ENCODE peak calls at places on chromosomes 3 and 15, in four cellular contexts. One of them, this sample, is unnamed.

GRCh38 chr15:73330206-73331051 is 38.3 kb downstream of the HCN4 start:
- DNase-seq in HepG2: no peak
- DNase-seq in GM12878: no peak
- DNase-seq in K562: no peak
- DNase-seq in this sample: no peak

GRCh38 chr3:111621535-111621934 is 26.4 kb upstream of the ZBED2 start:
- DNase-seq in HepG2: peak
- DNase-seq in GM12878: no peak
- DNase-seq in K562: peak
- DNase-seq in this sample: peak

GRCh38 chr3:114376091-114376490 is 82.3 kb downstream of the TIGIT start:
- DNase-seq in HepG2: no peak
- DNase-seq in GM12878: no peak
- DNase-seq in K562: no peak
- DNase-seq in this sample: no peak

GRCh38 chr3:69787436-69788168 is 48.3 kb downstream of the MITF start:
- DNase-seq in HepG2: no peak
- DNase-seq in GM12878: no peak
- DNase-seq in K562: no peak
- DNase-seq in this sample: no peak

GRCh38 chr3:66991478-66991877 is 6.6 kb upstream of the KBTBD8 start:
- DNase-seq in HepG2: no peak
- DNase-seq in GM12878: no peak
- DNase-seq in K562: peak
- DNase-seq in this sample: peak

GRCh38 chr15:85690546-85691226 is 104.0 kb downstream of the KLHL25 start:
- DNase-seq in HepG2: no peak
- DNase-seq in GM12878: peak
- DNase-seq in K562: no peak
- DNase-seq in this sample: no peak

GRCh38 chr15:28128036-28128435 is 28.9 kb upstream of the OCA2 start:
- DNase-seq in HepG2: no peak
- DNase-seq in GM12878: no peak
- DNase-seq in K562: no peak
- DNase-seq in this sample: no peak

GRCh38 chr3:140251678-140252077 is 316.7 kb downstream of the CLSTN2 start:
- DNase-seq in HepG2: no peak
- DNase-seq in GM12878: no peak
- DNase-seq in K562: no peak
- DNase-seq in this sample: no peak

GRCh38 chr3:34780973-34781372 is 858.4 kb upstream of the ARPP21 start:
- DNase-seq in HepG2: no peak
- DNase-seq in GM12878: no peak
- DNase-seq in K562: no peak
- DNase-seq in this sample: no peak

GRCh38 chr15:92449476-92449875 is 55.8 kb downstream of the ST8SIA2 start:
- DNase-seq in HepG2: no peak
- DNase-seq in GM12878: no peak
- DNase-seq in K562: no peak
- DNase-seq in this sample: no peak

GRCh38 chr15:63350178-63350621 is 31.4 kb downstream of the CA12 start:
- DNase-seq in HepG2: no peak
- DNase-seq in GM12878: no peak
- DNase-seq in K562: no peak
- DNase-seq in this sample: no peak

GRCh38 chr3:152891678-152892077 is 56.7 kb downstream of the P2RY1 start:
- DNase-seq in HepG2: no peak
- DNase-seq in GM12878: no peak
- DNase-seq in K562: no peak
- DNase-seq in this sample: no peak

DNA sequence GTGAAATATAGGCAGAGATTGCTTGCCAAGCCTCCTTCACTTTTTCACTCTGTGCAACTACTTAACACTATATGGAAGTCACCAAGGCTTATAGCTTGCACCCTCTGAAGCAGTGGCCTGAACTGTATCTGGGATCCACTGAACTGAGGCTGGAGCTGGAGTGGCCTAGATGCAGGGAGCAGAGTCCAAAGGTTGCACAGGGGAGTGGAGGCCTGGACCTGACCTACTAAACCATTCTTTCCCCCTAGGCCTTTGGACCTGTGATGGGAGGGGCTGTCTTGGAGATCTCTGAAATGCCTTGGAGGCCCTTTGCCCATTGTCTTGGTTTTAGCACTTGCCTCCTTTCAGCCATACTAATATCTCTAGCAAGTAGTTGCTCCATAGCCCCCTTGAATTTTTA is 57.5 kb downstream of the P2RY1 start:
- DNase-seq in HepG2: no peak
- DNase-seq in GM12878: no peak
- DNase-seq in K562: no peak
- DNase-seq in this sample: no peak
- TF ChIP-seq POLR2AphosphoS2 in HepG2: no peak
- TF ChIP-seq POLR2AphosphoS2 in GM12878: no peak
- TF ChIP-seq POLR2AphosphoS2 in K562: no peak
- TF ChIP-seq POLR2AphosphoS2 in this sample: no peak

GRCh38 chr3:55857635-55858034 is 370.5 kb upstream of the WNT5A start:
- DNase-seq in HepG2: no peak
- DNase-seq in GM12878: no peak
- DNase-seq in K562: no peak
- DNase-seq in this sample: no peak

GRCh38 chr3:55858302-55858701 is 371.2 kb upstream of the WNT5A start:
- DNase-seq in HepG2: no peak
- DNase-seq in GM12878: no peak
- DNase-seq in K562: no peak
- DNase-seq in this sample: no peak

GRCh38 chr3:55854395-55854994 is 367.4 kb upstream of the WNT5A start:
- DNase-seq in HepG2: no peak
- DNase-seq in GM12878: no peak
- DNase-seq in K562: no peak
- DNase-seq in this sample: no peak

GRCh38 chr3:55852326-55852725 is 365.2 kb upstream of the WNT5A start:
- DNase-seq in HepG2: no peak
- DNase-seq in GM12878: no peak
- DNase-seq in K562: no peak
- DNase-seq in this sample: no peak
- TF ChIP-seq USF2 in HepG2: no peak
- TF ChIP-seq USF2 in GM12878: no peak
- TF ChIP-seq USF2 in K562: no peak
- TF ChIP-seq USF2 in this sample: no peak

GRCh38 chr15:58513681-58514336 is 82.0 kb downstream of the LIPC start:
- DNase-seq in HepG2: no peak
- DNase-seq in GM12878: no peak
- DNase-seq in K562: no peak
- DNase-seq in this sample: no peak

GRCh38 chr15:58511588-58511987 is 79.8 kb downstream of the LIPC start:
- DNase-seq in HepG2: no peak
- DNase-seq in GM12878: no peak
- DNase-seq in K562: no peak
- DNase-seq in this sample: no peak

GRCh38 chr15:58512522-58512921 is 80.7 kb downstream of the LIPC start:
- DNase-seq in HepG2: no peak
- DNase-seq in GM12878: no peak
- DNase-seq in K562: no peak
- DNase-seq in this sample: no peak

GRCh38 chr15:58510715-58511465 is 79.1 kb downstream of the LIPC start:
- DNase-seq in HepG2: no peak
- DNase-seq in GM12878: no peak
- DNase-seq in K562: no peak
- DNase-seq in this sample: no peak

DNA sequence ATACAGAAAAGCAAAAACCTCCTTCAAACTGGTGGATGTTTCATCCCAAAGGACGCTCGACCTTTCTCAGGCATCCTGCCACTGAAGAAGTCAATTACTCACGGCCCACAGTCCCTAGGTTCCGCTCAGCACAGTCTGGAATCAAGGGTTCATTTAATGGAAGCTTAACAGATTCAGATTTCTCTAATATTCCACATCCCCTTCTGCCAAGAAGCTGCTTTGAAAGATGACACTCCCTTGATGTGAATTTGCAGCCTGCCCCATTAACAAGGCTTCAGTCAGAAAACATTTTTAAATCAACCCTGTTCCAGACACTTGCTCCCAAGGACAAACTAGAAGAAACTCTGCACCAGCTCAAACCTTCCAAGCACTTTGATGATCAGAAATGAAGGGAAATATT is 81.2 kb downstream of the LIPC start:
- DNase-seq in HepG2: no peak
- DNase-seq in GM12878: no peak
- DNase-seq in K562: no peak
- DNase-seq in this sample: no peak
- TF ChIP-seq POLR2AphosphoS2 in HepG2: no peak
- TF ChIP-seq POLR2AphosphoS2 in GM12878: no peak
- TF ChIP-seq POLR2AphosphoS2 in K562: no peak
- TF ChIP-seq POLR2AphosphoS2 in this sample: no peak

GRCh38 chr3:123397921-123398785 is 50.7 kb downstream of the ADCY5 start:
- DNase-seq in HepG2: no peak
- DNase-seq in GM12878: no peak
- DNase-seq in K562: no peak
- DNase-seq in this sample: no peak
- TF ChIP-seq USF2 in HepG2: no peak
- TF ChIP-seq USF2 in GM12878: no peak
- TF ChIP-seq USF2 in K562: no peak
- TF ChIP-seq USF2 in this sample: no peak

DNA sequence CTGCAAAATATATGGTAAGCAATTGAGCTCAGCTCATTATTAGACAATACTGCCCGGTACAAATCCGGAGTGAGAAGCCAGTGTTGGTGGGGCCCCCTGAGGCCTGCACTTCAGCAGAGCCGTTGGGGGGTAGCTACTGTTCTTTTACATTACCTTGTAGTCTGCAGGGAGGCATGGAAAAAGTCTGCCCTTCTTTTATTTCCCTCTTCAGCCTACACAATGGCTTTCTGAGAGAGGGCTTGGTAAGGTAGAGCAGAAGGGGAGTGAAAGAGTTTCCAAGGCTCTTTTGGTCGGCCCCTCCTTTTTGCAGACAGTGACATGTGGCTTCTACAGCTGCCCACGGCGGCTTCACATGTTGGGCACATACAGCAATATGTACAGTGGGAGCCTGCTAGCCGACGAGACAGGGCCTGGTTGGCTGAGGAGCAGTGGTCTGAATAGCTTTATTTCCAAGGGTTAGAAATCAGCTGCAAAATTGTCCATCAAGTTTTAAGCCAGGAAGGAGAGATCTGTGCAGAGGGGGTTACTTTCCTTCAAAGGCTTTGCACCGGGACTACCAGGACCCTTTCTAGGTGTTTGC is 3.9 kb downstream of the INAFM2 start:
- DNase-seq in HepG2: no peak
- DNase-seq in GM12878: no peak
- DNase-seq in K562: no peak
- DNase-seq in this sample: no peak
- TF ChIP-seq POLR2AphosphoS2 in HepG2: no peak
- TF ChIP-seq POLR2AphosphoS2 in GM12878: no peak
- TF ChIP-seq POLR2AphosphoS2 in K562: no peak
- TF ChIP-seq POLR2AphosphoS2 in this sample: no peak

DNA sequence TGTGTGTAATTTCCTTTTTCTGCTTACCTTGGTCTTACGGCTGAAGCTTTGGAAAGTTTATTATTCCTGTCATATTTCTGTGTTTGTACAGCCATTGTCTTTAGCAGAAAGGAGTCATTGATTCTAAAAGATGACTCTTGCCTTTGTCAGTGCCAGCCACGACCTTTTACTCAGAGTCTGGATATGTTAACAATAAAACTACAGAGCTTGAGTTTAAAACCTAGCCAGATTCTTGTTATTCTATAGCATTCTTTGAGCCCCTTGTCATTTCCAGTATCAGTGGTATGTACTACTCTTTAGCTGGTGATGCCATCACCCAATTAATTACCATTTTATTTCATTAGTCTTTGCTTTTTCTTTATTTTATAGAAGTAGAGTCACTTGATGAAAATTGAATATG is 142.4 kb downstream of the TCF12 start:
- DNase-seq in HepG2: peak
- DNase-seq in GM12878: no peak
- DNase-seq in K562: no peak
- DNase-seq in this sample: no peak
- TF ChIP-seq USF2 in HepG2: no peak
- TF ChIP-seq USF2 in GM12878: no peak
- TF ChIP-seq USF2 in K562: no peak
- TF ChIP-seq USF2 in this sample: no peak

GRCh38 chr3:182490601-182491485 is 302.5 kb upstream of the ATP11B start:
- DNase-seq in HepG2: peak
- DNase-seq in GM12878: no peak
- DNase-seq in K562: no peak
- DNase-seq in this sample: peak
- TF ChIP-seq POLR2AphosphoS2 in HepG2: no peak
- TF ChIP-seq POLR2AphosphoS2 in GM12878: no peak
- TF ChIP-seq POLR2AphosphoS2 in K562: no peak
- TF ChIP-seq POLR2AphosphoS2 in this sample: no peak

This sample was measured in A549.